ENCODE peak calls at places on chromosomes 13 and 19, in seven cellular contexts. One of them, this sample, is unnamed.

GRCh38 chr13:57632276-57633140 is 964 bp downstream of the PCDH17 start:
- DNase-seq in psoas muscle: peak; percentile 46
- DNase-seq in AG04450: no peak
- DNase-seq in BE2C: peak; percentile 40
- DNase-seq in PC-3: no peak
- DNase-seq in IMR-90: no peak
- DNase-seq in GM23338: peak; percentile 65
- DNase-seq in this sample: no peak

GRCh38 chr13:51277943-51278342 is 55.7 kb downstream of the FAM124A start:
- DNase-seq in psoas muscle: no peak
- DNase-seq in AG04450: no peak
- DNase-seq in BE2C: no peak
- DNase-seq in PC-3: no peak
- DNase-seq in IMR-90: no peak
- DNase-seq in GM23338: no peak
- DNase-seq in this sample: no peak

GRCh38 chr13:52043675-52044074 is 19.2 kb downstream of the UTP14C start:
- DNase-seq in psoas muscle: no peak
- DNase-seq in AG04450: no peak
- DNase-seq in BE2C: no peak
- DNase-seq in PC-3: no peak
- DNase-seq in IMR-90: no peak
- DNase-seq in GM23338: no peak
- DNase-seq in this sample: no peak

GRCh38 chr13:72648513-72649065 is 78.8 kb downstream of the MZT1 start:
- DNase-seq in psoas muscle: no peak
- DNase-seq in AG04450: no peak
- DNase-seq in BE2C: no peak
- DNase-seq in PC-3: peak; percentile 6
- DNase-seq in IMR-90: no peak
- DNase-seq in GM23338: peak; percentile 68
- DNase-seq in this sample: no peak

GRCh38 chr13:112938680-112939079 is 30.3 kb upstream of the MCF2L start:
- DNase-seq in psoas muscle: no peak
- DNase-seq in AG04450: no peak
- DNase-seq in BE2C: no peak
- DNase-seq in PC-3: no peak
- DNase-seq in IMR-90: no peak
- DNase-seq in GM23338: no peak
- DNase-seq in this sample: no peak

GRCh38 chr13:78160793-78161192 is 242.2 kb upstream of the EDNRB start:
- DNase-seq in psoas muscle: no peak
- DNase-seq in AG04450: peak; percentile 61
- DNase-seq in BE2C: no peak
- DNase-seq in PC-3: peak; percentile 17
- DNase-seq in IMR-90: peak; percentile 88
- DNase-seq in GM23338: no peak
- DNase-seq in this sample: no peak

GRCh38 chr13:62294210-62294609 is 878.6 kb upstream of the PCDH20 start:
- DNase-seq in psoas muscle: no peak
- DNase-seq in AG04450: no peak
- DNase-seq in BE2C: no peak
- DNase-seq in PC-3: no peak
- DNase-seq in IMR-90: peak; percentile 18
- DNase-seq in GM23338: no peak
- DNase-seq in this sample: peak; percentile 16

GRCh38 chr13:95382906-95383305 is 81.7 kb upstream of the ABCC4 start:
- DNase-seq in psoas muscle: no peak
- DNase-seq in AG04450: no peak
- DNase-seq in BE2C: no peak
- DNase-seq in PC-3: no peak
- DNase-seq in IMR-90: no peak
- DNase-seq in GM23338: no peak
- DNase-seq in this sample: no peak

GRCh38 chr13:27660511-27660910 is 38.8 kb downstream of the POLR1D start:
- DNase-seq in psoas muscle: no peak
- DNase-seq in AG04450: no peak
- DNase-seq in BE2C: no peak
- DNase-seq in PC-3: no peak
- DNase-seq in IMR-90: no peak
- DNase-seq in GM23338: no peak
- DNase-seq in this sample: no peak

GRCh38 chr13:26861951-26862350 is 101.4 kb upstream of the GPR12 start:
- DNase-seq in psoas muscle: no peak
- DNase-seq in AG04450: no peak
- DNase-seq in BE2C: no peak
- DNase-seq in PC-3: no peak
- DNase-seq in IMR-90: no peak
- DNase-seq in GM23338: no peak
- DNase-seq in this sample: no peak

GRCh38 chr13:65966991-65967451 is 1263.1 kb downstream of the PCDH9 start:
- DNase-seq in psoas muscle: no peak
- DNase-seq in AG04450: no peak
- DNase-seq in BE2C: peak; percentile 50
- DNase-seq in PC-3: peak; percentile 71
- DNase-seq in IMR-90: peak; percentile 45
- DNase-seq in GM23338: peak; percentile 88
- DNase-seq in this sample: peak; percentile 55

GRCh38 chr13:40484101-40484800 is 182.2 kb downstream of the FOXO1 start:
- DNase-seq in psoas muscle: no peak
- DNase-seq in AG04450: no peak
- DNase-seq in BE2C: no peak
- DNase-seq in PC-3: no peak
- DNase-seq in IMR-90: no peak
- DNase-seq in GM23338: no peak
- DNase-seq in this sample: no peak

GRCh38 chr13:44434441-44435141 is 61.0 kb downstream of the SERP2 start:
- DNase-seq in psoas muscle: no peak
- DNase-seq in AG04450: no peak
- DNase-seq in BE2C: no peak
- DNase-seq in PC-3: no peak
- DNase-seq in IMR-90: no peak
- DNase-seq in GM23338: no peak
- DNase-seq in this sample: no peak

GRCh38 chr19:16324384-16325160 is at the start of gene KLF2:
- DNase-seq in psoas muscle: peak; percentile 98
- DNase-seq in AG04450: peak; percentile 67
- DNase-seq in BE2C: peak; percentile 80
- DNase-seq in PC-3: peak; percentile 90
- DNase-seq in IMR-90: peak; percentile 90
- DNase-seq in GM23338: peak; percentile 77
- DNase-seq in this sample: peak; percentile 90

GRCh38 chr13:50942630-50943311 is 33.2 kb downstream of the RNASEH2B start:
- DNase-seq in psoas muscle: no peak
- DNase-seq in AG04450: no peak
- DNase-seq in BE2C: no peak
- DNase-seq in PC-3: no peak
- DNase-seq in IMR-90: no peak
- DNase-seq in GM23338: peak; percentile 42
- DNase-seq in this sample: no peak

GRCh38 chr19:3708207-3708931 is at the start of gene TJP3:
- DNase-seq in psoas muscle: peak; percentile 67
- DNase-seq in AG04450: no peak
- DNase-seq in BE2C: no peak
- DNase-seq in PC-3: peak; percentile 66
- DNase-seq in IMR-90: peak; percentile 39
- DNase-seq in GM23338: peak; percentile 44
- DNase-seq in this sample: no peak

GRCh38 chr13:77028202-77028601 is 1.2 kb upstream of the FBXL3 start:
- DNase-seq in psoas muscle: no peak
- DNase-seq in AG04450: no peak
- DNase-seq in BE2C: no peak
- DNase-seq in PC-3: no peak
- DNase-seq in IMR-90: no peak
- DNase-seq in GM23338: no peak
- DNase-seq in this sample: peak; percentile 44
- H3K4me3 ChIP-seq in psoas muscle: peak overlapping the region; percentile 94
- H3K4me3 ChIP-seq in AG04450: peak overlapping the region; percentile 64
- H3K4me3 ChIP-seq in BE2C: no peak overlapping the region
- H3K4me3 ChIP-seq in PC-3: peak overlapping the region; percentile 92
- H3K4me3 ChIP-seq in IMR-90: no peak overlapping the region
- H3K4me3 ChIP-seq in GM23338: peak overlapping the region; percentile 82
- H3K4me3 ChIP-seq in this sample: no peak overlapping the region

DNA sequence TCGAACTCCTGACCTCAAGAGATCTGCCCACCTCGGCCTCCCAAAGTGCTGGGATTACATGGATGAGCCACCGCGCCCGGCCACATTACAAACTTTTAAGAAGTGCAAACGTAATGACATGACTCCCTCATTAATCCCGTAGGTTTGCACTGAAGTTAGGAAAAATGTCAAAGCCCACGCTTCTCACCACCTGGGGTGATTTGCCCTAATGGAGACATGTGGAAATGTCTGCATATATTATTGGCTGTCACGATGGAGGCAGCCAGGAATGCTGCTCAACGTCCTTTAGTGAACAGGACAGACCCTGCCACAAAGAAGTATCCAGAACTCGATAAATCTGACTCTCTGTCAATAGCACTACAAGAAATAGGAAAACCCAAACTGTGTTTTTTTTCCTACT is 21.0 kb downstream of the NLRP9 start:
- DNase-seq in psoas muscle: no peak
- DNase-seq in AG04450: no peak
- DNase-seq in BE2C: no peak
- DNase-seq in PC-3: no peak
- DNase-seq in IMR-90: no peak
- DNase-seq in GM23338: no peak
- DNase-seq in this sample: no peak
- H3K27me3 ChIP-seq in psoas muscle: peaks cover 39% of the 10 kb centered on the region
- H3K27me3 ChIP-seq in AG04450: no peaks in the 10 kb centered on the region
- H3K27me3 ChIP-seq in BE2C: peaks cover 55% of the 10 kb centered on the region
- H3K27me3 ChIP-seq in PC-3: peaks cover 75% of the 10 kb centered on the region
- H3K27me3 ChIP-seq in IMR-90: no peaks in the 10 kb centered on the region
- H3K27me3 ChIP-seq in GM23338: no peaks in the 10 kb centered on the region
- H3K27me3 ChIP-seq in this sample: no peaks in the 10 kb centered on the region

GRCh38 chr13:30862707-30863106 is 43.4 kb upstream of the MEDAG start:
- DNase-seq in psoas muscle: peak; percentile 92
- DNase-seq in AG04450: no peak
- DNase-seq in BE2C: peak; percentile 53
- DNase-seq in PC-3: no peak
- DNase-seq in IMR-90: no peak
- DNase-seq in GM23338: peak; percentile 30
- DNase-seq in this sample: peak; percentile 49

GRCh38 chr13:30863796-30864195 is 42.3 kb upstream of the MEDAG start:
- DNase-seq in psoas muscle: no peak
- DNase-seq in AG04450: no peak
- DNase-seq in BE2C: no peak
- DNase-seq in PC-3: no peak
- DNase-seq in IMR-90: no peak
- DNase-seq in GM23338: peak; percentile 85
- DNase-seq in this sample: no peak

GRCh38 chr13:30863231-30863630 is 42.8 kb upstream of the MEDAG start:
- DNase-seq in psoas muscle: no peak
- DNase-seq in AG04450: no peak
- DNase-seq in BE2C: no peak
- DNase-seq in PC-3: no peak
- DNase-seq in IMR-90: no peak
- DNase-seq in GM23338: peak; percentile 83
- DNase-seq in this sample: no peak

GRCh38 chr13:30865131-30866009 is 40.7 kb upstream of the MEDAG start:
- DNase-seq in psoas muscle: peak; percentile 87
- DNase-seq in AG04450: peak; percentile 91
- DNase-seq in BE2C: peak; percentile 90
- DNase-seq in PC-3: peak; percentile 75
- DNase-seq in IMR-90: peak; percentile 96
- DNase-seq in GM23338: peak; percentile 90
- DNase-seq in this sample: peak; percentile 91

DNA sequence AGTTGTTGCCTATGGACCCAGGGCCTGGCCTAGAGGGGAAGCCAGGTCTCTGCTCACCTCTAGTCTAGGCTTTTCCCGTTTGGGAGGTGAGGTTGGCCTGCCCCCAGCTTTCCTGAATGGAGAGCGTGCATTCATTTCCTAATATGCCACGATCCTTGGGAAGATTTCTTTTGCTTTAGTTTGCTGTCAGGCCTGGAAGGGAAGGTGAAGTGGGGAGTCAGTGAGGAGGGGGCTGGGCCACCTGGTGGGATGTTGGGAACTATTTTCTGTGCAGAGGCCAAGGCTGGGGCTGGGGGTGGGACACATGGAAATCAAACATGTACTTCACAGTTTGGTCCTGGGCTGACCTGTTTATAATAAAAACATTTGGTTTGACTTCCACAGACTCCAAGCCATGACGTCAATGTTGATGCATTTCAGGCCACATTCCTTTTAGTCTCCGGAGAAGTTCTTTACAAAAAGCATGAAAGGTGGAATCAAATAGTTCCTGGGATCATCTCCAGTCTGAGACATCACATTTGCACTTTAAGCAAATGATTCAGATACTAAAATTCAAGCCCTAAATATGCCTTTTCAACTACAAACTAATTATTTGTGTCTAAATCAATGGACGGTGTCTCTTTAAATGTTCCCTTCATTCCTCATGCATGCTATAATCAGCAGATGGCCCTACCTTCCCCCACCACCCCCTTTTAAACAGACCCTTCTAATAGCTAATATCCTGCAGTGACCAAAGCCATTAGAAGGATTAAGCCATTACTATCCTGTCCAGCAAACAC is 41.5 kb upstream of the MEDAG start:
- DNase-seq in psoas muscle: no peak
- DNase-seq in AG04450: peak; percentile 89
- DNase-seq in BE2C: no peak
- DNase-seq in PC-3: no peak
- DNase-seq in IMR-90: peak; percentile 98
- DNase-seq in GM23338: peak; percentile 30
- DNase-seq in this sample: peak; percentile 96
- H3K4me3 ChIP-seq in psoas muscle: no peak overlapping the region
- H3K4me3 ChIP-seq in AG04450: peak overlapping the region; percentile 18
- H3K4me3 ChIP-seq in BE2C: no peak overlapping the region
- H3K4me3 ChIP-seq in PC-3: no peak overlapping the region
- H3K4me3 ChIP-seq in IMR-90: no peak overlapping the region
- H3K4me3 ChIP-seq in GM23338: peak overlapping the region; percentile 56
- H3K4me3 ChIP-seq in this sample: no peak overlapping the region

DNA sequence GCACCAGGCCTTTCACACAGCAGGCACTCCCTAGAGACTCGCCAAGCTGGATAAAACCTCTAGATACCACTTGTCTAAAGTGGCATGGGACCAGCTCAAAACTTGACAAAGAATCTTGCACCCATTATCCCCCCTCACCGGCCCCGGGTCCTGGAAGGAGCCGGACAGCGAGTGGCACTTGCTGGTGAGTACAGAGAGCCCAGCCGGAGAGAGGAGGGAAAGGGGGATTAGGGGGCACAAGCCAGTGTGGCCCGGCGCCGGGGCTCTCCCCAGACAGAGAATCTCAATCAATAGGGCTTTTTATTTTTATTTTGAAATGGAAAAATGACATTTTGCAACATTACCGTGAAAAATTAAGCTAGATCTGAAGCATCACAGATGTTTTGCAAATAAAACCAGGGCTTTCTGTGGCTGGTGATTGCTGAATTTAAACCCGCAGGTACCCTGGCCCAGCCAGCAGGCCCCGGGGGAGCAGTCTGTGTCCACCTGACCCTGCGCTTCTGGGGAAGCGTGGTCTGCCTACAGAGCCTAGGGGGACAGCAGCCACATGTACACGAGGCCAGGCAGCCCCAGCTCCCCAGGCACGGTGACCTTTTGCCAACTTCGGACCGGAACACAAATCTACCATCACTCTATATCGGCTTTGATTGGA is 10.0 kb upstream of the VSTM2B start:
- DNase-seq in psoas muscle: no peak
- DNase-seq in AG04450: no peak
- DNase-seq in BE2C: no peak
- DNase-seq in PC-3: no peak
- DNase-seq in IMR-90: no peak
- DNase-seq in GM23338: no peak
- DNase-seq in this sample: no peak
- H3K27me3 ChIP-seq in psoas muscle: peaks cover 6% of the 10 kb centered on the region
- H3K27me3 ChIP-seq in AG04450: no peaks in the 10 kb centered on the region
- H3K27me3 ChIP-seq in BE2C: no peaks in the 10 kb centered on the region
- H3K27me3 ChIP-seq in PC-3: no peaks in the 10 kb centered on the region
- H3K27me3 ChIP-seq in IMR-90: no peaks in the 10 kb centered on the region
- H3K27me3 ChIP-seq in GM23338: no peaks in the 10 kb centered on the region
- H3K27me3 ChIP-seq in this sample: no peaks in the 10 kb centered on the region

This sample was measured in brain microvascular endothelial cell.